ENCODE peak calls at places on chromosome 2, in ten cellular contexts. X is naive thymus-derived CD4-positive, alpha-beta T cell; M is right atrium auricular region; G is Peyer's patch; B is H1; H is heart left ventricle; F is heart right ventricle; L is ascending aorta; K is effector memory CD4-positive, alpha-beta T cell; R is ovary. S is an unnamed sample. For H3K36me3, the result is how much of the 10 kb centered on the place peaks cover.

GRCh38 chr2:121071058-121071504 is 213.9 kb downstream of the TFCP2L1 start:
- DNase-seq in L (peak), K (no peak), M (no peak), B (no peak), R (peak), H (peak), G (peak), X (no peak), F (peak), S (peak)

GRCh38 chr2:137000790-137001189 is 235.4 kb downstream of the THSD7B start:
- DNase-seq in K (no peak), R (no peak), F (no peak), G (no peak), L (no peak), H (no peak), X (no peak), B (no peak), M (no peak), S (no peak)

GRCh38 chr2:74894261-74895030 is 60.5 kb downstream of the HK2 start:
- DNase-seq in G (no peak), F (no peak), H (no peak), X (no peak), R (no peak), M (peak), B (no peak), L (no peak), K (no peak), S (no peak)

GRCh38 chr2:31987454-31987853 is 23.4 kb downstream of the MEMO1 start:
- DNase-seq in K (no peak), G (no peak), F (no peak), R (no peak), B (no peak), H (no peak), M (no peak), L (no peak), X (no peak), S (no peak)

GRCh38 chr2:238263204-238264071 is 23.6 kb upstream of the HES6 start:
- DNase-seq in G (peak), M (peak), L (peak), H (peak), R (peak), X (peak), F (peak), K (peak), B (peak), S (peak)

GRCh38 chr2:27823564-27823963 is 52.0 kb downstream of the MRPL33 start:
- DNase-seq in F (no peak), X (no peak), G (no peak), B (no peak), K (no peak), L (no peak), H (no peak), R (no peak), M (no peak), S (no peak)

GRCh38 chr2:196413821-196414274 is 225.7 kb upstream of the CCDC150 start:
- DNase-seq in K (no peak), M (no peak), B (no peak), R (no peak), L (no peak), X (no peak), H (peak), F (no peak), G (no peak), S (no peak)

GRCh38 chr2:234326694-234327093 is 170.2 kb downstream of the ARL4C start:
- DNase-seq in G (no peak), R (no peak), B (no peak), F (no peak), L (no peak), X (no peak), M (no peak), K (no peak), H (no peak), S (no peak)

GRCh38 chr2:8023241-8023640 is 658.6 kb upstream of the ID2 start:
- DNase-seq in H (no peak), B (no peak), F (no peak), G (no peak), K (no peak), L (no peak), X (no peak), R (no peak), M (peak), S (no peak)

GRCh38 chr2:217918220-217919024 is 84.4 kb downstream of the TNS1 start:
- DNase-seq in G (no peak), K (no peak), B (no peak), R (peak), M (no peak), F (no peak), X (no peak), L (no peak), H (peak), S (no peak)

GRCh38 chr2:214100488-214100887 is 310.4 kb upstream of the VWC2L start:
- DNase-seq in X (no peak), F (no peak), K (no peak), L (no peak), G (no peak), M (no peak), R (no peak), B (no peak), H (no peak), S (no peak)

GRCh38 chr2:106193491-106193976 is 567 bp downstream of the UXS1 start:
- DNase-seq in X (no peak), F (peak), B (no peak), R (peak), K (no peak), M (no peak), G (peak), H (peak), L (peak), S (peak)

GRCh38 chr2:9795071-9795470 is 48.2 kb upstream of the TAF1B start:
- DNase-seq in M (no peak), K (no peak), F (no peak), H (no peak), L (no peak), R (no peak), X (no peak), B (no peak), G (no peak), S (no peak)

GRCh38 chr2:98564541-98565164 is 43.7 kb downstream of the COA5 start:
- DNase-seq in K (no peak), X (no peak), R (no peak), G (peak), F (no peak), H (no peak), M (no peak), B (no peak), L (no peak), S (no peak)

GRCh38 chr2:196169521-196169920 is 1.9 kb downstream of the STK17B start:
- DNase-seq in H (no peak), F (no peak), B (no peak), L (no peak), G (no peak), M (no peak), R (no peak), X (no peak), K (no peak), S (no peak)

GRCh38 chr2:99695856-99696255 is 206.0 kb upstream of the REV1 start:
- DNase-seq in R (no peak), K (no peak), X (no peak), M (no peak), H (no peak), B (no peak), L (no peak), G (no peak), F (no peak), S (no peak)

GRCh38 chr2:104938226-104938941 is 84.5 kb downstream of the POU3F3 start:
- DNase-seq in L (no peak), K (no peak), H (no peak), F (no peak), B (no peak), R (no peak), M (no peak), X (peak), G (no peak), S (no peak)

GRCh38 chr2:179898873-179899272 is 37.5 kb upstream of the ZNF385B start:
- DNase-seq in F (no peak), H (no peak), K (no peak), B (peak), R (no peak), X (no peak), L (no peak), G (no peak), M (no peak), S (no peak)

GRCh38 chr2:169172076-169172735 is 102.8 kb downstream of the DHRS9 start:
- DNase-seq in M (no peak), R (no peak), X (no peak), K (no peak), L (no peak), F (no peak), G (no peak), B (no peak), H (no peak), S (no peak)

GRCh38 chr2:14716319-14716718 is 83.8 kb downstream of the LRATD1 start:
- DNase-seq in K (no peak), X (no peak), R (no peak), L (no peak), B (no peak), F (no peak), M (no peak), G (no peak), H (no peak), S (no peak)

GRCh38 chr2:26702025-26702424 is 9.5 kb downstream of the KCNK3 start:
- DNase-seq in M (no peak), G (no peak), L (no peak), K (no peak), B (no peak), H (no peak), F (no peak), X (no peak), R (no peak), S (no peak)

GRCh38 chr2:25420820-25421237 is 79.1 kb upstream of the DNMT3A start:
- DNase-seq in R (no peak), H (no peak), B (no peak), F (no peak), G (peak), K (no peak), M (no peak), L (no peak), X (no peak), S (no peak)

GRCh38 chr2:223896751-223897320 is 48.3 kb downstream of the WDFY1 start:
- DNase-seq in H (no peak), L (no peak), F (no peak), R (no peak), B (no peak), X (no peak), G (peak), K (no peak), M (no peak), S (no peak)

GRCh38 chr2:159711562-159712193 is 628 bp upstream of the MARCHF7 start:
- DNase-seq in L (no peak), M (no peak), B (no peak), H (no peak), R (no peak), F (no peak), G (no peak), X (no peak), K (no peak), S (no peak)

GRCh38 chr2:239959059-239959971 is 65.8 kb downstream of the NDUFA10 start:
- DNase-seq in H (no peak), F (no peak), X (no peak), B (no peak), L (no peak), K (no peak), M (no peak), G (no peak), R (peak), S (no peak)

GRCh38 chr2:53315170-53315569 is 452.4 kb upstream of the CHAC2 start:
- DNase-seq in K (no peak), H (no peak), G (no peak), F (no peak), B (no peak), L (no peak), R (no peak), X (no peak), M (no peak), S (no peak)

GRCh38 chr2:9163306-9164111 is 43.1 kb upstream of the ASAP2 start:
- DNase-seq in G (no peak), L (no peak), K (no peak), R (no peak), M (no peak), F (no peak), H (no peak), B (no peak), X (no peak), S (no peak)

DNA sequence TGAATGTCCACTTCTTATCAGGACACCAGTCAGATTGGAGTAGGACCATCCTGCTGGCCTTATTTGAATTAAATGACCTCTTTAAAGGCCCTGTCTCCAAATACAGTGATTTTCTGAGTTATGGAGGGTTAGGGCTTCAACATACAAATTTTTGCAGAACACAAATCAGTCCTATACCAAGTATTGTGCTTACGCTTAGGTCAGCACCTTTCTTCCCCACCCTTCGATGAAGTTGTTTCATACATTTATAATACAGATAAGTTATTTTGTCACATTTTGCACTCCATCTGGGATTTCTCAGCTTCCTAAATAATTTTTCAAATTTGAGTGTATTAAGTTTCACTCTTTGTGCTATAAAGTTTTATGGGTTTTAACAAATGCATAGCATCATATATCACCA is 190.5 kb upstream of the EPAS1 start:
- DNase-seq in G (no peak), L (no peak), B (no peak), X (no peak), M (no peak), H (no peak), K (no peak), F (no peak), R (no peak), S (no peak)
- H3K36me3 ChIP-seq in G (under half), L (under half), B (under half), X (under half), M (under half), H (under half), K (under half), F (under half), R (under half), S (under half)

GRCh38 chr2:54818226-54818625 is 94.8 kb downstream of the EML6 start:
- DNase-seq in B (no peak), L (no peak), M (no peak), H (no peak), F (no peak), X (no peak), G (no peak), R (no peak), K (no peak), S (no peak)
- H3K27ac ChIP-seq in B (no peak), L (no peak), M (no peak), H (no peak), F (no peak), X (no peak), G (no peak), R (no peak), K (no peak), S (no peak)

GRCh38 chr2:84900951-84901350 is 4.5 kb upstream of the TMSB10 start:
- DNase-seq in R (no peak), K (no peak), M (peak), H (no peak), G (no peak), X (no peak), B (no peak), L (peak), F (no peak), S (no peak)

GRCh38 chr2:84904151-84904550 is 1.3 kb upstream of the TMSB10 start:
- DNase-seq in X (no peak), R (no peak), G (no peak), K (no peak), H (no peak), F (no peak), M (peak), L (peak), B (no peak), S (no peak)

GRCh38 chr2:84901593-84902120 is 3.8 kb upstream of the TMSB10 start:
- DNase-seq in H (no peak), G (no peak), L (peak), F (no peak), R (no peak), K (no peak), B (no peak), X (no peak), M (peak), S (no peak)

GRCh38 chr2:84904717-84905174 is 710 bp upstream of the TMSB10 start:
- DNase-seq in K (no peak), B (no peak), X (peak), L (peak), M (peak), R (peak), H (peak), F (peak), G (peak), S (peak)

DNA sequence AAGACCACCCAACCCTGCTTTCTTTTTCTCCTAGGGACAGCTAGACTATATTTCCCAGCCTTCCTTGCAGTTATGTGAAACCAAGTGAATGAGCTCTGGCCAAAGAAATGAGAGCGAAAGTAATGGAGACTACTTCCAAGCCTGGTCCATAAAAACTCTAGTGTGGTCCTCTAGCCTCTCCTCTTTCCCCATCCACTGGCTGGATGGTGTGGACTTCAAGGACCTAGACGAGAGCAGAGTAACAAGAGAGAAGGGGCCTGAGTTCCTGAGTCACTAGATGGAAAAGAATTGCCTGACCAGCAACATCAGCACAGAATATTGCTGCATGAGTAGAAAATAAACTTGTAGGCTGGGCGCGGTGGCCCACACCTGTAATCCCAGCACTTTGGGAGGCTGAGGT is 2.9 kb upstream of the TMSB10 start:
- DNase-seq in R (no peak), K (no peak), B (no peak), H (no peak), X (no peak), M (peak), F (no peak), G (no peak), L (peak), S (no peak)
- H3K4me3 ChIP-seq in R (no peak), K (no peak), B (no peak), H (no peak), X (no peak), M (no peak), F (no peak), G (no peak), L (no peak), S (no peak)

DNA sequence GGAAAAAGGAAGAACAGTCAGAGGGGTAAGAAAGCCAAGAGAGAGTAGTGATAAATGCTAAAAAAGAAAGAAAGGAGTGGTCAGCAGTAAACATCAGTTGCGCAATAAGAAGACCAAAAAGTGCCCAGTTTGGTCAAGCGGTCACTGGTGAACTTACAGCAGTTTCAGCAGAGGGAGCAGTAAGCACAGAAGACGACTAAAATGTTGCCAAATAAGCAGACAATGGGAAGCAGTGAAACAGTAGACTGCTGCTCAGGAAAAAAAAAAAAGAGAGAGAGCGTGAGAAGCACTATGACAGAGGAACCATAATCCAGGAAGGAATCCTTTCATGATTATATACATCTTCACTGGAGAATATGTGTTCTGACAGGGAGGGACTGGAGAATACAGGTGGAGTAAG is 45.8 kb downstream of the DNAJC10 start:
- DNase-seq in F (no peak), M (no peak), K (no peak), L (no peak), G (no peak), R (no peak), H (no peak), B (no peak), X (no peak), S (no peak)
- H3K36me3 ChIP-seq in F (half or more), M (under half), K (half or more), L (under half), G (under half), R (under half), H (under half), B (half or more), X (half or more), S (under half)

GRCh38 chr2:70894765-70895164 is 40.9 kb upstream of the ATP6V1B1 start:
- DNase-seq in K (no peak), L (no peak), M (peak), X (no peak), G (no peak), F (no peak), R (no peak), H (no peak), B (no peak), S (peak)

GRCh38 chr2:70895249-70895648 is 40.5 kb upstream of the ATP6V1B1 start:
- DNase-seq in R (no peak), G (no peak), K (no peak), M (peak), F (no peak), B (no peak), L (no peak), X (no peak), H (no peak), S (no peak)

GRCh38 chr2:70891572-70892356 is 43.9 kb upstream of the ATP6V1B1 start:
- DNase-seq in L (no peak), F (no peak), R (no peak), H (no peak), B (no peak), X (no peak), K (no peak), G (no peak), M (peak), S (peak)

GRCh38 chr2:70892750-70893149 is 43.0 kb upstream of the ATP6V1B1 start:
- DNase-seq in X (no peak), K (no peak), F (no peak), B (no peak), R (no peak), L (no peak), M (no peak), H (no peak), G (no peak), S (no peak)

GRCh38 chr2:70893186-70893585 is 42.5 kb upstream of the ATP6V1B1 start:
- DNase-seq in M (no peak), G (no peak), X (no peak), K (no peak), F (no peak), R (no peak), H (no peak), L (no peak), B (no peak), S (no peak)
- H3K27ac ChIP-seq in M (no peak), G (no peak), X (no peak), K (no peak), F (no peak), R (no peak), H (no peak), L (no peak), B (no peak), S (no peak)

GRCh38 chr2:166373951-166374350 is 1.8 kb downstream of the SCN9A start:
- DNase-seq in B (no peak), H (no peak), R (no peak), K (no peak), F (no peak), M (no peak), G (no peak), X (no peak), L (no peak), S (no peak)
- H3K4me3 ChIP-seq in B (no peak), H (no peak), R (no peak), K (no peak), F (peak), M (no peak), G (no peak), X (no peak), L (no peak), S (no peak)

DNA sequence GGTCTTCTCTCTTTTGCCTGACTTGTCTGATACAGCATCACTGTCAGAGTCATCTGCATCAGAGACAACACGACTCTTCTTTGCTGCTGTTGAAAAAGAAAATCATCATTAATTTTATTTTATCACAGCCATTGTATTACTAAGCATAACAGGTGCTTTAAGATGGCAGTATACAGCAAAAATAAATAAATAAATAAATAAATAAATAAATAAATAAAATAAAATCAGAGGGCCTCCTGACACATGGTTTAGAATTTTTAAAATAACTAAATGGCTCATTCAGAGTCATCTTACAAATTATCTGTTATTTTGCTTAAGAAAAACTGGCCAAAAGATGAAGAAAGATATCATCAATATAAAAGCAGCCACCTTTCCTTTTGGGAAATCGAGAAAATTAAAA is 22.8 kb downstream of the IWS1 start:
- DNase-seq in K (no peak), L (no peak), F (no peak), M (no peak), B (no peak), G (no peak), H (no peak), X (no peak), R (no peak), S (no peak)
- H3K36me3 ChIP-seq in K (half or more), L (under half), F (half or more), M (half or more), B (half or more), G (under half), H (under half), X (half or more), R (under half), S (under half)

GRCh38 chr2:43458002-43458628 is 137.7 kb downstream of the THADA start:
- DNase-seq in R (no peak), H (no peak), L (no peak), X (no peak), K (no peak), F (no peak), M (no peak), G (no peak), B (no peak), S (no peak)
- H3K27ac ChIP-seq in R (no peak), H (no peak), L (peak), X (no peak), K (no peak), F (no peak), M (no peak), G (no peak), B (no peak), S (no peak)

S was measured in lung.